ENCODE peak calls at places on chromosomes 7 and 10, in seven cellular contexts. One of them, this sample, is unnamed.

GRCh38 chr10:52348037-52348564 is 34.0 kb downstream of the DKK1 start:
- DNase-seq in NCI-H1105 treated with DMSO at 0.1 percent for 48 hours: no peak
- DNase-seq in stimulated activated CD4-positive, alpha-beta T cell treated with anti-CD3 and anti-CD28 coated beads, Interleukin-1b, Interleukin-23, amount 100 ng/mL, for 24 hours: no peak
- DNase-seq in dorsolateral prefrontal cortex: no peak
- DNase-seq in NCI-H1417: no peak
- DNase-seq in EL: no peak
- DNase-seq in T-helper 1 cell: no peak
- DNase-seq in this sample: no peak

GRCh38 chr7:155531686-155532085 is 14.7 kb downstream of the CNPY1 start:
- DNase-seq in NCI-H1105 treated with DMSO at 0.1 percent for 48 hours: no peak
- DNase-seq in stimulated activated CD4-positive, alpha-beta T cell treated with anti-CD3 and anti-CD28 coated beads, Interleukin-1b, Interleukin-23, amount 100 ng/mL, for 24 hours: no peak
- DNase-seq in dorsolateral prefrontal cortex: no peak
- DNase-seq in NCI-H1417: no peak
- DNase-seq in EL: no peak
- DNase-seq in T-helper 1 cell: no peak
- DNase-seq in this sample: no peak

GRCh38 chr7:31550432-31550831 is 36.5 kb downstream of the ITPRID1 start:
- DNase-seq in NCI-H1105 treated with DMSO at 0.1 percent for 48 hours: no peak
- DNase-seq in stimulated activated CD4-positive, alpha-beta T cell treated with anti-CD3 and anti-CD28 coated beads, Interleukin-1b, Interleukin-23, amount 100 ng/mL, for 24 hours: no peak
- DNase-seq in dorsolateral prefrontal cortex: no peak
- DNase-seq in NCI-H1417: no peak
- DNase-seq in EL: no peak
- DNase-seq in T-helper 1 cell: no peak
- DNase-seq in this sample: no peak

GRCh38 chr10:93090619-93091018 is 16.9 kb downstream of the CYP26A1 start:
- DNase-seq in NCI-H1105 treated with DMSO at 0.1 percent for 48 hours: no peak
- DNase-seq in stimulated activated CD4-positive, alpha-beta T cell treated with anti-CD3 and anti-CD28 coated beads, Interleukin-1b, Interleukin-23, amount 100 ng/mL, for 24 hours: no peak
- DNase-seq in dorsolateral prefrontal cortex: no peak
- DNase-seq in NCI-H1417: no peak
- DNase-seq in EL: no peak
- DNase-seq in T-helper 1 cell: no peak
- DNase-seq in this sample: no peak

GRCh38 chr7:28855538-28856217 is 102.5 kb downstream of the TRIL start:
- DNase-seq in NCI-H1105 treated with DMSO at 0.1 percent for 48 hours: no peak
- DNase-seq in stimulated activated CD4-positive, alpha-beta T cell treated with anti-CD3 and anti-CD28 coated beads, Interleukin-1b, Interleukin-23, amount 100 ng/mL, for 24 hours: no peak
- DNase-seq in dorsolateral prefrontal cortex: no peak
- DNase-seq in NCI-H1417: no peak
- DNase-seq in EL: peak
- DNase-seq in T-helper 1 cell: no peak
- DNase-seq in this sample: no peak

GRCh38 chr10:4623757-4624420 is 202.1 kb upstream of the AKR1E2 start:
- DNase-seq in NCI-H1105 treated with DMSO at 0.1 percent for 48 hours: no peak
- DNase-seq in stimulated activated CD4-positive, alpha-beta T cell treated with anti-CD3 and anti-CD28 coated beads, Interleukin-1b, Interleukin-23, amount 100 ng/mL, for 24 hours: no peak
- DNase-seq in dorsolateral prefrontal cortex: no peak
- DNase-seq in NCI-H1417: no peak
- DNase-seq in EL: peak
- DNase-seq in T-helper 1 cell: no peak
- DNase-seq in this sample: no peak

GRCh38 chr7:118492466-118492865 is 268.0 kb downstream of the ANKRD7 start:
- DNase-seq in NCI-H1105 treated with DMSO at 0.1 percent for 48 hours: no peak
- DNase-seq in stimulated activated CD4-positive, alpha-beta T cell treated with anti-CD3 and anti-CD28 coated beads, Interleukin-1b, Interleukin-23, amount 100 ng/mL, for 24 hours: no peak
- DNase-seq in dorsolateral prefrontal cortex: no peak
- DNase-seq in NCI-H1417: no peak
- DNase-seq in EL: no peak
- DNase-seq in T-helper 1 cell: no peak
- DNase-seq in this sample: no peak

GRCh38 chr10:133087679-133088523 is at the start of gene ADGRA1:
- DNase-seq in NCI-H1105 treated with DMSO at 0.1 percent for 48 hours: peak
- DNase-seq in stimulated activated CD4-positive, alpha-beta T cell treated with anti-CD3 and anti-CD28 coated beads, Interleukin-1b, Interleukin-23, amount 100 ng/mL, for 24 hours: no peak
- DNase-seq in dorsolateral prefrontal cortex: peak
- DNase-seq in NCI-H1417: peak
- DNase-seq in EL: no peak
- DNase-seq in T-helper 1 cell: no peak
- DNase-seq in this sample: no peak

GRCh38 chr10:36220122-36220521 is 578.0 kb upstream of the FZD8 start:
- DNase-seq in NCI-H1105 treated with DMSO at 0.1 percent for 48 hours: no peak
- DNase-seq in stimulated activated CD4-positive, alpha-beta T cell treated with anti-CD3 and anti-CD28 coated beads, Interleukin-1b, Interleukin-23, amount 100 ng/mL, for 24 hours: no peak
- DNase-seq in dorsolateral prefrontal cortex: no peak
- DNase-seq in NCI-H1417: no peak
- DNase-seq in EL: no peak
- DNase-seq in T-helper 1 cell: no peak
- DNase-seq in this sample: no peak

GRCh38 chr7:9645756-9646155 is 1212.3 kb downstream of the NXPH1 start:
- DNase-seq in NCI-H1105 treated with DMSO at 0.1 percent for 48 hours: no peak
- DNase-seq in stimulated activated CD4-positive, alpha-beta T cell treated with anti-CD3 and anti-CD28 coated beads, Interleukin-1b, Interleukin-23, amount 100 ng/mL, for 24 hours: no peak
- DNase-seq in dorsolateral prefrontal cortex: no peak
- DNase-seq in NCI-H1417: no peak
- DNase-seq in EL: no peak
- DNase-seq in T-helper 1 cell: no peak
- DNase-seq in this sample: no peak

GRCh38 chr10:126921162-126921561 is 15.9 kb downstream of the DOCK1 start:
- DNase-seq in NCI-H1105 treated with DMSO at 0.1 percent for 48 hours: no peak
- DNase-seq in stimulated activated CD4-positive, alpha-beta T cell treated with anti-CD3 and anti-CD28 coated beads, Interleukin-1b, Interleukin-23, amount 100 ng/mL, for 24 hours: no peak
- DNase-seq in dorsolateral prefrontal cortex: no peak
- DNase-seq in NCI-H1417: no peak
- DNase-seq in EL: no peak
- DNase-seq in T-helper 1 cell: no peak
- DNase-seq in this sample: no peak

This sample was measured in NCI-H526 treated with DMSO at 0.1 percent for 48 hours.